ENCODE peak calls at places on chromosome 4, in four cellular contexts. One of them, this sample, is unnamed.
A peak's percentile ranks its signal among the peaks of the same experiment; 100 is the strongest.

GRCh38 chr4:634599-634985 is 9.2 kb downstream of the PDE6B start:
- DNase-seq in Peyer's patch: no peak
- DNase-seq in sigmoid colon: peak; percentile 19
- DNase-seq in thyroid gland: no peak
- DNase-seq in this sample: peak; percentile 35

GRCh38 chr4:149885896-149886295 is 70.3 kb upstream of the IQCM start:
- DNase-seq in sigmoid colon: no peak
- DNase-seq in thyroid gland: no peak
- DNase-seq in Peyer's patch: no peak
- DNase-seq in this sample: no peak

GRCh38 chr4:137519406-137519805 is 12.9 kb downstream of the PCDH18 start:
- DNase-seq in sigmoid colon: no peak
- DNase-seq in Peyer's patch: no peak
- DNase-seq in thyroid gland: no peak
- DNase-seq in this sample: no peak

GRCh38 chr4:176838611-176839411 is 46.1 kb upstream of the VEGFC start:
- DNase-seq in thyroid gland: no peak
- DNase-seq in sigmoid colon: no peak
- DNase-seq in Peyer's patch: no peak
- DNase-seq in this sample: no peak

GRCh38 chr4:76698141-76698540 is 199.8 kb downstream of the SOWAHB start:
- DNase-seq in thyroid gland: no peak
- DNase-seq in Peyer's patch: no peak
- DNase-seq in sigmoid colon: no peak
- DNase-seq in this sample: no peak

GRCh38 chr4:152937535-152938236 is 1.6 kb downstream of the FHDC1 start:
- DNase-seq in Peyer's patch: peak; percentile 78
- DNase-seq in thyroid gland: peak; percentile 46
- DNase-seq in sigmoid colon: no peak
- DNase-seq in this sample: no peak

GRCh38 chr4:113781439-113782040 is 20.0 kb upstream of the CAMK2D start:
- DNase-seq in Peyer's patch: no peak
- DNase-seq in thyroid gland: no peak
- DNase-seq in sigmoid colon: no peak
- DNase-seq in this sample: no peak

GRCh38 chr4:151745727-151746231 is 15.0 kb downstream of the GATB start:
- DNase-seq in sigmoid colon: no peak
- DNase-seq in Peyer's patch: no peak
- DNase-seq in thyroid gland: no peak
- DNase-seq in this sample: no peak

GRCh38 chr4:86099348-86099747 is 260.5 kb downstream of the MAPK10 start:
- DNase-seq in Peyer's patch: no peak
- DNase-seq in thyroid gland: no peak
- DNase-seq in sigmoid colon: no peak
- DNase-seq in this sample: no peak

GRCh38 chr4:109886303-109886702 is 26.4 kb upstream of the EGF start:
- DNase-seq in thyroid gland: no peak
- DNase-seq in sigmoid colon: no peak
- DNase-seq in Peyer's patch: no peak
- DNase-seq in this sample: no peak

GRCh38 chr4:83408958-83409357 is 46.7 kb downstream of the HELQ start:
- DNase-seq in sigmoid colon: no peak
- DNase-seq in Peyer's patch: no peak
- DNase-seq in thyroid gland: no peak
- DNase-seq in this sample: no peak
- TF ChIP-seq POLR2A in sigmoid colon: no peak
- TF ChIP-seq POLR2A in Peyer's patch: no peak
- TF ChIP-seq POLR2A in thyroid gland: no peak
- TF ChIP-seq POLR2A in this sample: no peak

GRCh38 chr4:74374128-74374527 is 9.2 kb downstream of the EREG start:
- DNase-seq in thyroid gland: no peak
- DNase-seq in Peyer's patch: no peak
- DNase-seq in sigmoid colon: no peak
- DNase-seq in this sample: no peak

GRCh38 chr4:74377714-74378113 is 12.8 kb downstream of the EREG start:
- DNase-seq in Peyer's patch: no peak
- DNase-seq in thyroid gland: no peak
- DNase-seq in sigmoid colon: no peak
- DNase-seq in this sample: no peak

GRCh38 chr4:74374561-74375327 is 9.8 kb downstream of the EREG start:
- DNase-seq in thyroid gland: no peak
- DNase-seq in sigmoid colon: peak; percentile 66
- DNase-seq in Peyer's patch: peak; percentile 54
- DNase-seq in this sample: no peak

GRCh38 chr4:74376888-74377483 is 12.0 kb downstream of the EREG start:
- DNase-seq in sigmoid colon: no peak
- DNase-seq in thyroid gland: no peak
- DNase-seq in Peyer's patch: no peak
- DNase-seq in this sample: no peak

DNA sequence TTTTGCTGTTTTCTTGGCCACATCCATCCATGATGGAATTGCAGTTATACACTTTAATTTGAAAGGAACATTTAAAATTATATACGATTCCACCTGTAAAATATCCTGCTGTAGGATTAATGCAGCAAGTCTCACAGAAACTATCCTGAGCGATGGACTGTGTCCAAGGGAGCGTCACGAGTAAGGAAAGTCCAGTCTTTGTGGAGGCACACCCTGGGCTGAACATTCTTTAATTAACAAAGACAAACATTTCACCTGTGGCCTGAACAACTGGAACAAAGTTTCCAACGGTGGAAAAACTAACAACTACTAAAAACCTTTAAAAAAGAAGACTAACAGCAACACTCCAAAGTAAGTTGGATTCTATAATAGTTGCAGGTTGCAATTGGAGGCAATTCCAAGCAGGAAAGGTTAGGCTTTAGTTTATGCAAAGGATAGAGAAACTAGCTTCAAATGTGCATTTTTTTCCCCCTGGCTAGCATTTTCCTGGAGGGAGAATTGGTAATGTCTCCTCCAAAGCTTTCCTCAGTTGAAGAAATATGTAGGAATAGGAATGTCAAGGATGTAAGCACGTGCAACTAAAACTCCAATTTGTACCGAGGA is 11.0 kb downstream of the EREG start:
- DNase-seq in Peyer's patch: peak; percentile 55
- DNase-seq in sigmoid colon: no peak
- DNase-seq in thyroid gland: no peak
- DNase-seq in this sample: no peak
- TF ChIP-seq POLR2A in Peyer's patch: no peak
- TF ChIP-seq POLR2A in sigmoid colon: no peak
- TF ChIP-seq POLR2A in thyroid gland: no peak
- TF ChIP-seq POLR2A in this sample: no peak

GRCh38 chr4:123546123-123546654 is 149.6 kb downstream of the SPRY1 start:
- DNase-seq in Peyer's patch: no peak
- DNase-seq in sigmoid colon: no peak
- DNase-seq in thyroid gland: no peak
- DNase-seq in this sample: no peak
- TF ChIP-seq POLR2A in Peyer's patch: no peak
- TF ChIP-seq POLR2A in sigmoid colon: no peak
- TF ChIP-seq POLR2A in thyroid gland: no peak
- TF ChIP-seq POLR2A in this sample: peak; percentile 20

DNA sequence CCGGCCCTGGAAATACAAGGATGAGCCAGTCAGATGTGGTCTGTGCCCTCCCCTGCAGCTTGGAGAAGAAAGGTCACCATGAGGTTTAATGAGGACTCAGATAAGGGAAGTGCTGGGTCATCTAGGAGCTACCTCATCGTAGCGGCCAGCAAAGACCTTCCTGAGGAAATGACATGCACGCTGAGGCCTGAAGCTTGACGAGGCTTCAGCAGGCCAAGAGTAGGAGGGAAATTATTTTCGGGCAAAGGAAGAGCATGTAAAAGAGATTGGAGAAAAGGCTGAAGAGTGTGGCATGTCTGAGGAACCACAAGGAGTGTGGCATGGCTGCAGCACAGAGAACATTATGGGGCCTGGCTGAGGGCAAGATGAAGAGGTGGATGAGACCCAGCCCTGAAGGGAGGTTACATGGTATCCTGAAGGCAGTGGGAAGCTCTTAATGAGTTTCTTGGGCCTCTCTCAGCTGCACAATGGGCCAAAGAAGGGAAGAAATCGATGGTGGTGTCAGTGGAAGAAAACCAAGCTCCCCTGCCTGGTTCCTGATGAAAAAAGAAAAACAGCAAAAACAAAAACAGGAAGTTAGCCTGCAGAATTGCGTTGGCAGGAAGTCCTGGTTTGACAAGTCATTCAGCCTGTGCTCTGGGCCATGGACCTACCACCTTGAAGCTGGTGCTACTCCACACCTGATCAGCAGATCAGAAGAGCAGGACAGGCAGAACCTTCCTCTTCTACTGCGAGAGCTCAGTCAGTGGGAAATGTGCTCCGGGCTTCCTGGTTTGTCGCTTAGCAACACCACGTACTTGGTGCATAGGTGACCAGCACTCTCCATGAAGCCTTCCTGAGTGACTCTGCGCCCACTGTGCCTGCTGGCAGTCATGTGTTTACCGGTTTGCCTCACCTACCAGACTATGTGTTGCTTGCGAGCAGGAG is 134.5 kb upstream of the KLF3 start:
- DNase-seq in sigmoid colon: no peak
- DNase-seq in Peyer's patch: peak; percentile 72
- DNase-seq in thyroid gland: peak; percentile 19
- DNase-seq in this sample: peak; percentile 66
- TF ChIP-seq POLR2A in sigmoid colon: no peak
- TF ChIP-seq POLR2A in Peyer's patch: no peak
- TF ChIP-seq POLR2A in thyroid gland: no peak
- TF ChIP-seq POLR2A in this sample: no peak

GRCh38 chr4:128862608-128863313 is 53.3 kb downstream of the JADE1 start:
- DNase-seq in Peyer's patch: no peak
- DNase-seq in sigmoid colon: no peak
- DNase-seq in thyroid gland: no peak
- DNase-seq in this sample: no peak
- TF ChIP-seq POLR2A in Peyer's patch: no peak
- TF ChIP-seq POLR2A in sigmoid colon: no peak
- TF ChIP-seq POLR2A in thyroid gland: no peak
- TF ChIP-seq POLR2A in this sample: no peak

DNA sequence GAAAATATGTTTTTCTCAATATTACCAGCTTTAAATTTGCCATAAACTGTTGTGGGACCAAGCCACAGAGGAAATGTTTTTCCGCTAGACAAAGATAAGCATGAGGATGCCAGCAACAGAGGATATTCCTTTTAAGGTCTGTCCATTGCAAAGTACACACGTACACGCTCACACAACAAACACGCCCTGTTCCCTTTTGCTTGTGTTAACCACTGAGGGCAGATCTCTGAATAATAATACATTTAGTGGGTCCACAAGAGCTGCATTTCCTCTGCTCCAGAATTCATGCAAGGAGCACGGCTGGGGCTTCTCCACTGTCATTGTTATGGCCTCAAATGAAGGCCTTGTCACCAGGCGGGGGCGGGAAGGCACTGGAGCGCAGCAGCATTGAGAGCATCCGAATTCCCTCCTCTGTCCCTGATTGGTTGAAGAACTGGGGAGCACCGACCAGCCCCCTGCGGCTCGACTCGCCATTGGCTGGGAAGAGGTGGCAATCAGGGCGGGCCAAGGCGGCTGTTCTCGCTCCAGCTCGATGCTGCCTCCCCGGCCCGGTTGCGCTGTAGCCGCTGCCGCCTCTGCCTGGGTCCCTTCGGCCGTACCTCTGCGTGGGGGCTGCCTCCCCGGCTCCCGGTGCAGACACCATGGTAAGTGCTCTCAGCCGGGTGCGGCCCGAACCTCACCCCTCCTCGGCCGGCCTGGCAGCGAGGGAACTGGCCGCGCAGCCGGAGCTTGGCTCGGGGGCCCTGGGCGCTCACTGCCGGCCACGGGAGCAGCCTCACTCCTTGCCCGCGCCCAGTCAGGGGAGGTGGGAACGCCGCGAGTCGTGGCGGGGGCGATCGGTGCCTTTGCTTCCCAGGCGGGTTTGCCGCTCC is at the start of gene GUCY1B1:
- DNase-seq in Peyer's patch: peak; percentile 70
- DNase-seq in thyroid gland: peak; percentile 87
- DNase-seq in sigmoid colon: peak; percentile 98
- DNase-seq in this sample: peak; percentile 90
- TF ChIP-seq POLR2A in Peyer's patch: no peak
- TF ChIP-seq POLR2A in thyroid gland: no peak
- TF ChIP-seq POLR2A in sigmoid colon: peak; percentile 20
- TF ChIP-seq POLR2A in this sample: peak; percentile 31

GRCh38 chr4:185565696-185566095 is 30.4 kb upstream of the PDLIM3 start:
- DNase-seq in sigmoid colon: no peak
- DNase-seq in Peyer's patch: no peak
- DNase-seq in thyroid gland: no peak
- DNase-seq in this sample: no peak

GRCh38 chr4:185566425-185566824 is 31.1 kb upstream of the PDLIM3 start:
- DNase-seq in sigmoid colon: no peak
- DNase-seq in thyroid gland: no peak
- DNase-seq in Peyer's patch: no peak
- DNase-seq in this sample: no peak

GRCh38 chr4:185564355-185564754 is 29.0 kb upstream of the PDLIM3 start:
- DNase-seq in sigmoid colon: no peak
- DNase-seq in thyroid gland: no peak
- DNase-seq in Peyer's patch: no peak
- DNase-seq in this sample: no peak

GRCh38 chr4:185567828-185568442 is 32.6 kb upstream of the PDLIM3 start:
- DNase-seq in Peyer's patch: no peak
- DNase-seq in thyroid gland: no peak
- DNase-seq in sigmoid colon: peak; percentile 89
- DNase-seq in this sample: peak; percentile 62

DNA sequence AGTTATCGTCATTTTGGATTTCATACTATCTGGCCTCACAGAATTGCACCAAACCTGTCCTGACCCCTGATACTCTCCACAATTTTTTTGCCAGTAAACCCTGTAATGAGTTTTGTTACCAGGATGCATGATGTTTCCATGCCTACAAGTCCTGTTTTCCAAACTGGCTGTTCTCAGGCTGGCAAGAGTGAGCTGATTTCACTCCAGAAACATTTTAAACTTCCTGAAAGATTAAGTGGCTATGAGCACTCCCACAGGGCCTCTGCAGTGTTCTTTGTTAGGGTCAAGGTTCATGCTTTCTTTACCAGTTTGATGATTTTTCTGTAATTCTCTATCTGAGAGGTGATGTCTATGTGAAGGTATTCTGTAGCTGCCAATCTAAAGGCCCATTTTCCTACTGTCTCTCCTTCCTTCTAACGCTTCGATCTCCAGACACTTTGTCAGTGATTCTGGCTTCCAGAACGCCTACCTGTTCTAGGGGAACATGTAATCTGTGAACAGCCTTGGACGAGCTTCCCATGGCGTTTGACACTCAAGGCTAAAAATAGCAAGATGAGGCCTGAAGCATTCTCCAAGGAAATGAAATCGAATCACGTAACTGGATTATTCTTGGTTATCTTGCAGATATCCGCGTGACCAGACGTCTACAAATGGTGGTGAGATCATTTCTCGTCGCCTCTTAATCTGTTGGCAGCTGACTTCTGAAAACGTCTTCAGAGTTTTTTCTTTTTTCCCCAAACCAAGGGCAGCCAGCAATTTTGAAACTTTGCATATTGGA is 31.9 kb upstream of the PDLIM3 start:
- DNase-seq in thyroid gland: peak; percentile 13
- DNase-seq in sigmoid colon: peak; percentile 68
- DNase-seq in Peyer's patch: no peak
- DNase-seq in this sample: no peak
- TF ChIP-seq POLR2A in thyroid gland: no peak
- TF ChIP-seq POLR2A in sigmoid colon: no peak
- TF ChIP-seq POLR2A in Peyer's patch: no peak
- TF ChIP-seq POLR2A in this sample: no peak